ENCODE peak calls at places on chromosomes 3 and 15, in four cellular contexts. One of them, this sample, is unnamed.

GRCh38 chr3:23567917-23568316 is 237.8 kb upstream of the UBE2E1 start:
- DNase-seq in H1: no peak
- DNase-seq in A549: no peak
- DNase-seq in heart left ventricle: peak
- DNase-seq in this sample: no peak

GRCh38 chr3:104909188-104909587 is 457.5 kb upstream of the ALCAM start:
- DNase-seq in A549: no peak
- DNase-seq in H1: no peak
- DNase-seq in heart left ventricle: no peak
- DNase-seq in this sample: no peak

GRCh38 chr3:105277656-105278055 is 89.1 kb upstream of the ALCAM start:
- DNase-seq in H1: no peak
- DNase-seq in heart left ventricle: no peak
- DNase-seq in A549: no peak
- DNase-seq in this sample: no peak

GRCh38 chr15:41490355-41490754 is 3.3 kb upstream of the ITPKA start:
- DNase-seq in H1: no peak
- DNase-seq in A549: peak
- DNase-seq in heart left ventricle: no peak
- DNase-seq in this sample: no peak

GRCh38 chr15:25693321-25694237 is 169.5 kb downstream of the ATP10A start:
- DNase-seq in H1: peak
- DNase-seq in A549: no peak
- DNase-seq in heart left ventricle: no peak
- DNase-seq in this sample: peak

GRCh38 chr3:67529915-67530314 is 124.5 kb downstream of the SUCLG2 start:
- DNase-seq in A549: no peak
- DNase-seq in H1: no peak
- DNase-seq in heart left ventricle: no peak
- DNase-seq in this sample: no peak

GRCh38 chr3:63351159-63352007 is 73.3 kb downstream of the SYNPR start:
- DNase-seq in H1: no peak
- DNase-seq in heart left ventricle: no peak
- DNase-seq in A549: peak
- DNase-seq in this sample: no peak

GRCh38 chr15:95958417-95958816 is 372.1 kb upstream of the NR2F2 start:
- DNase-seq in H1: no peak
- DNase-seq in A549: no peak
- DNase-seq in heart left ventricle: no peak
- DNase-seq in this sample: no peak

GRCh38 chr15:99320374-99321215 is 69.3 kb downstream of the LRRC28 start:
- DNase-seq in heart left ventricle: no peak
- DNase-seq in H1: no peak
- DNase-seq in A549: no peak
- DNase-seq in this sample: no peak

GRCh38 chr3:107816082-107816481 is 274.7 kb downstream of the CD47 start:
- DNase-seq in heart left ventricle: no peak
- DNase-seq in H1: no peak
- DNase-seq in A549: no peak
- DNase-seq in this sample: no peak

GRCh38 chr15:39744334-39745103 is 38.1 kb downstream of the FSIP1 start:
- DNase-seq in heart left ventricle: no peak
- DNase-seq in H1: no peak
- DNase-seq in A549: no peak
- DNase-seq in this sample: no peak

GRCh38 chr15:57732526-57733331 is 26.2 kb downstream of the POLR2M start:
- DNase-seq in A549: peak
- DNase-seq in heart left ventricle: peak
- DNase-seq in H1: peak
- DNase-seq in this sample: peak

GRCh38 chr3:98692787-98693473 is 70.2 kb upstream of the ST3GAL6 start:
- DNase-seq in H1: no peak
- DNase-seq in heart left ventricle: peak
- DNase-seq in A549: no peak
- DNase-seq in this sample: no peak

GRCh38 chr3:11045536-11045935 is 53.0 kb downstream of the SLC6A1 start:
- DNase-seq in heart left ventricle: no peak
- DNase-seq in A549: no peak
- DNase-seq in H1: no peak
- DNase-seq in this sample: no peak

GRCh38 chr3:132268956-132269355 is 48.3 kb upstream of the ACP3 start:
- DNase-seq in A549: no peak
- DNase-seq in heart left ventricle: no peak
- DNase-seq in H1: peak
- DNase-seq in this sample: no peak

GRCh38 chr15:64149424-64150235 is 1.9 kb upstream of the SNX22 start:
- DNase-seq in A549: no peak
- DNase-seq in H1: no peak
- DNase-seq in heart left ventricle: no peak
- DNase-seq in this sample: no peak

GRCh38 chr3:8713901-8714759 is 19.5 kb upstream of the CAV3 start:
- DNase-seq in heart left ventricle: no peak
- DNase-seq in A549: peak
- DNase-seq in H1: peak
- DNase-seq in this sample: no peak

GRCh38 chr3:49929333-49930240 is at the start of gene MON1A:
- DNase-seq in A549: peak
- DNase-seq in heart left ventricle: peak
- DNase-seq in H1: peak
- DNase-seq in this sample: peak

GRCh38 chr3:125134952-125135351 is 77.6 kb downstream of the SLC12A8 start:
- DNase-seq in H1: no peak
- DNase-seq in heart left ventricle: no peak
- DNase-seq in A549: no peak
- DNase-seq in this sample: no peak

GRCh38 chr15:29970402-29970695 is 112.4 kb upstream of the GOLGA8J start:
- DNase-seq in H1: no peak
- DNase-seq in A549: peak
- DNase-seq in heart left ventricle: no peak
- DNase-seq in this sample: no peak

GRCh38 chr15:43939070-43939469 is 112.3 kb downstream of the WDR76 start:
- DNase-seq in heart left ventricle: no peak
- DNase-seq in A549: peak
- DNase-seq in H1: peak
- DNase-seq in this sample: no peak

GRCh38 chr3:114478806-114479205 is 185.0 kb downstream of the TIGIT start:
- DNase-seq in heart left ventricle: no peak
- DNase-seq in A549: no peak
- DNase-seq in H1: no peak
- DNase-seq in this sample: no peak

GRCh38 chr3:194129581-194130133 is 6.3 kb upstream of the HES1 start:
- DNase-seq in H1: peak
- DNase-seq in heart left ventricle: no peak
- DNase-seq in A549: no peak
- DNase-seq in this sample: no peak

GRCh38 chr15:31774045-31774444 is 256.3 kb upstream of the CHRNA7 start:
- DNase-seq in H1: no peak
- DNase-seq in A549: no peak
- DNase-seq in heart left ventricle: no peak
- DNase-seq in this sample: no peak

GRCh38 chr15:78365931-78366330 is 25.8 kb downstream of the CRABP1 start:
- DNase-seq in A549: no peak
- DNase-seq in heart left ventricle: peak
- DNase-seq in H1: no peak
- DNase-seq in this sample: peak

GRCh38 chr15:44325568-44325967 is 37.0 kb downstream of the GOLM2 start:
- DNase-seq in A549: no peak
- DNase-seq in heart left ventricle: no peak
- DNase-seq in H1: no peak
- DNase-seq in this sample: no peak

GRCh38 chr3:141412087-141412935 is 44.0 kb downstream of the ZBTB38 start:
- DNase-seq in A549: peak
- DNase-seq in heart left ventricle: peak
- DNase-seq in H1: no peak
- DNase-seq in this sample: peak

GRCh38 chr15:90924375-90924774 is 8.0 kb downstream of the HDDC3 start:
- DNase-seq in H1: no peak
- DNase-seq in heart left ventricle: no peak
- DNase-seq in A549: no peak
- DNase-seq in this sample: no peak

GRCh38 chr15:101052681-101053121 is 133.5 kb downstream of the LRRK1 start:
- DNase-seq in H1: no peak
- DNase-seq in heart left ventricle: no peak
- DNase-seq in A549: no peak
- DNase-seq in this sample: no peak

GRCh38 chr3:13017361-13018038 is 55.7 kb downstream of the IQSEC1 start:
- DNase-seq in H1: no peak
- DNase-seq in A549: no peak
- DNase-seq in heart left ventricle: no peak
- DNase-seq in this sample: peak

GRCh38 chr3:13018039-13018431 is 55.2 kb downstream of the IQSEC1 start:
- DNase-seq in A549: no peak
- DNase-seq in heart left ventricle: no peak
- DNase-seq in H1: no peak
- DNase-seq in this sample: no peak

GRCh38 chr3:13016083-13016725 is 57.0 kb downstream of the IQSEC1 start:
- DNase-seq in heart left ventricle: peak
- DNase-seq in A549: no peak
- DNase-seq in H1: no peak
- DNase-seq in this sample: peak

GRCh38 chr3:13015286-13016082 is 57.7 kb downstream of the IQSEC1 start:
- DNase-seq in heart left ventricle: peak
- DNase-seq in A549: no peak
- DNase-seq in H1: no peak
- DNase-seq in this sample: peak

DNA sequence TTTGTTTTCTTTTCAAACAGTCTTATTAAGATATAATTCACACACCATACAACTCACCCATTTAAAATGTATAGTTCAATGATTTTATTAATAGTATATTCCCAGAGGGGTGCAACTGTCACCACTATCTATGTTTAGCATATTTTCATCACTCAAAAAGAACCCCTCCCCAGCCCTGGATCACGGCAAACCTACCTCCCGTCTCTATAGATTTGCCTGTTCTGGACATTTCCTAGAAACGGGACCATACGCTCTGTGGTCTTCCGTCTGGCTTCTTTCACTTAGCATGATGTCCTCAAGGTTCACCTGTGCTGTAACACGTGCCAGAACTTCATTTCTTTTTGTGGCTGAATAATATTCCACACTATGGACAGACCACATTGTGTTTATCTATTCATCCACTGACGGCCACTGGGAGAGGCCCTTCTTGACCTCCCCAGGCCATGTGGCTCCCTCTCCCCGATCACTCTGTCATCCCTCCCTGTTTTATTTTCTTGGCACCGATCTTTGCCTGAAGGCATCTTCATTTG is 56.4 kb downstream of the IQSEC1 start:
- DNase-seq in A549: no peak
- DNase-seq in heart left ventricle: no peak
- DNase-seq in H1: no peak
- DNase-seq in this sample: no peak
- H3K4me3 ChIP-seq in A549: no peak
- H3K4me3 ChIP-seq in heart left ventricle: peak
- H3K4me3 ChIP-seq in H1: no peak
- H3K4me3 ChIP-seq in this sample: peak

DNA sequence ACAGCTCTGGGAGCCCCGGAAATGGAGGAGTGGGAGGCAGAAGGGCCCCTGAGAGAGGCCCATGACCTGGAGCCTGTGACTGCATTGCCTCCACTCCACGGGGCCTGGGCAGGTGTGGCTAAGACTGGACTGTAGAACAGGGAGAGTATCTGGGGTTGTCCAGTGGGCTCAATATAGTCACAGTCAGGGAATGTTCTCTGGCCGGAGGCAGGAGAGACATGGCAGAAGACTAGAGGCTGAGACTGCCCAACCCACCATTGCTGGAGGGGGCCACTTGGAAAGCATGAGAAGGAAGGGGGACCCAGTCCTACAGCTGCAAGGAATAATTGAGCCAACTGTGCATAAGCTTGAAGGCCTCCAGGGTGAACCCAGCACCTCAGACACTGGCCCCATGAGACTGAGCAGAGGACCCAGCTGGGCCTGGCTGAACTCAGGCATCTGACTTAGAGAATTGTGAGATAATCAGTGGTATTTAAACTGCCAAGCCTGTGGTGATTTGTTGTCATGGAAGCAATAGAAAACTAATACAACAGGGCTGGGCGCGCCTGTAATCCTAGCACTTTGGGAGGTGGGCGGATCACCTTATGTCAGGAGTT is 33.1 kb downstream of the NIPA2 start:
- DNase-seq in A549: no peak
- DNase-seq in H1: no peak
- DNase-seq in heart left ventricle: no peak
- DNase-seq in this sample: no peak
- TF ChIP-seq POLR2A in A549: no peak
- TF ChIP-seq POLR2A in H1: no peak
- TF ChIP-seq POLR2A in heart left ventricle: no peak
- TF ChIP-seq POLR2A in this sample: no peak

DNA sequence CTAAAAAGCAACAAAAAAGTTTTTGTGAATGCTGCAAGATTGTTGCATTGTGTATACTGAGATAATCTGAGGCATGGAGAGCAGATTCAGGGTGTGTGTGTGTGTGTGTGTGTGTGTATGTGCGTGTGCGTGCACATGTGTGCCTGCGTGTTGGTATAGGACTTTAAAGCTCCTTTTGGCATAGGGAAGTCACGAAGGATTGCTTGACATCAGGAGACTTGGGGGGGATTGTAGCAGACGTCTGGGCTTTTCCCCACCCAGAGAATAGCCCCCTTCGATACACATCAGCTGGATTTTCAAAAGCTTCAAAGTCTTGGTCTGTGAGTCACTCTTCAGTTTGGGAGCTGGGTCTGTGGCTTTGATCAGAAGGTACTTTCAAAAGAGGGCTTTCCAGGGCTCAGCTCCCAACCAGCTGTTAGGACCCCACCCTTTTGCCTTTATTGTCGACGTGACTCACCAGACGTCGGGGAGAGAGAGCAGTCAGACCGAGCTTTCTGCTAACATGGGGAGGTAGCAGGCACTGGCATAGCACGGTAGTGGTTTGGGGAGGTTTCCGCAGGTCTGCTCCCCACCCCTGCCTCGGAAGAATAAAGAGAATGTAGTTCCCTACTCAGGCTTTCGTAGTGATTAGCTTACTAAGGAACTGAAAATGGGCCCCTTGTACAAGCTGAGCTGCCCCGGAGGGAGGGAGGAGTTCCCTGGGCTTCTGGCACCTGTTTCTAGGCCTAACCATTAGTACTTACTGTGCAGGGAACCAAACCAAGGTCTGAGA is 4.7 kb downstream of the BHLHE40 start:
- DNase-seq in heart left ventricle: peak
- DNase-seq in A549: no peak
- DNase-seq in H1: no peak
- DNase-seq in this sample: peak
- H3K4me3 ChIP-seq in heart left ventricle: peak
- H3K4me3 ChIP-seq in A549: peak
- H3K4me3 ChIP-seq in H1: no peak
- H3K4me3 ChIP-seq in this sample: peak

DNA sequence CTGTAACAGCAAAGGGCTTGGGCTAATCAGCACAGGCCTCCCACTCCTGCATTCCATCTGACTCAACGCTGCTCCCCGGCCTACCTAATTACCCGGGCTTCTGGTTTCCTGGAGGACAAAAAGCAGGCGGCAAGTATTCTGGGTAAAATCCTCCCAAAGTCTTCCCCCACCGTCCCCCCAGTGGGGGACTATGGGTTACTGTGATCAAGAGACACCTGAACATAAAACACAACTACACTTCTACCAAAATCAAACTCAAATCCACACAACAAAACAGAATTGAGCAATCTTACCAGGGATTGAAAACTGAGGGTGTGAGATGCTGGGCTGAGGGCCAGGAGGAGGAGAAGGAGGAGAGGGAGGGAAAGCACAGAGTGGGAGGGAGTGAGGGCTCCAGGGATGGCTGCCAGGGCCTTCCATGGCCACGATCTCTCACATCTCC is 8.9 kb upstream of the NCKIPSD start:
- DNase-seq in H1: no peak
- DNase-seq in A549: no peak
- DNase-seq in heart left ventricle: peak
- DNase-seq in this sample: no peak
- TF ChIP-seq POLR2A in H1: no peak
- TF ChIP-seq POLR2A in A549: no peak
- TF ChIP-seq POLR2A in heart left ventricle: no peak
- TF ChIP-seq POLR2A in this sample: no peak